ENCODE peak calls at places on chromosome 20, in eight cellular contexts. O, F, D, J, U, S, E and B are unnamed samples. For H3K36me3, the result is how much of the 10 kb centered on the place peaks cover.

GRCh38 chr20:4730782-4731181 is 9.1 kb downstream of the PRND start:
- DNase-seq in O (no peak), S (no peak), U (no peak), F (no peak), D (no peak), J (no peak), E (peak), B (peak)

GRCh38 chr20:10522328-10522727 is 87.2 kb downstream of the SLX4IP start:
- DNase-seq in O (no peak), U (no peak), J (no peak), F (no peak), D (no peak), S (no peak), E (no peak), B (no peak)

GRCh38 chr20:16028923-16029322 is 544.3 kb downstream of the KIF16B start:
- DNase-seq in S (no peak), F (no peak), J (no peak), D (no peak), E (no peak), O (no peak), U (no peak), B (no peak)

GRCh38 chr20:34065260-34065659 is 46.8 kb downstream of the EIF2S2 start:
- DNase-seq in J (no peak), O (no peak), U (no peak), F (no peak), S (no peak), E (peak), D (no peak), B (no peak)

GRCh38 chr20:40029589-40029988 is 659.4 kb downstream of the MAFB start:
- DNase-seq in J (no peak), D (no peak), S (no peak), E (no peak), F (no peak), U (no peak), O (no peak), B (no peak)

GRCh38 chr20:61580958-61581824 is 329.1 kb downstream of the CDH4 start:
- DNase-seq in O (no peak), D (no peak), S (no peak), E (no peak), J (no peak), U (no peak), F (no peak), B (no peak)

GRCh38 chr20:34515484-34516037 is 661 bp upstream of the DYNLRB1 start:
- DNase-seq in D (peak), J (peak), S (peak), U (peak), F (peak), E (peak), O (peak), B (peak)

GRCh38 chr20:22312744-22313346 is 271.5 kb downstream of the FOXA2 start:
- DNase-seq in S (peak), F (no peak), U (no peak), J (no peak), E (peak), D (no peak), O (no peak), B (peak)

GRCh38 chr20:20000223-20000968 is 16.8 kb upstream of the NAA20 start:
- DNase-seq in J (no peak), S (no peak), D (no peak), E (no peak), F (no peak), U (no peak), O (no peak), B (no peak)

DNA sequence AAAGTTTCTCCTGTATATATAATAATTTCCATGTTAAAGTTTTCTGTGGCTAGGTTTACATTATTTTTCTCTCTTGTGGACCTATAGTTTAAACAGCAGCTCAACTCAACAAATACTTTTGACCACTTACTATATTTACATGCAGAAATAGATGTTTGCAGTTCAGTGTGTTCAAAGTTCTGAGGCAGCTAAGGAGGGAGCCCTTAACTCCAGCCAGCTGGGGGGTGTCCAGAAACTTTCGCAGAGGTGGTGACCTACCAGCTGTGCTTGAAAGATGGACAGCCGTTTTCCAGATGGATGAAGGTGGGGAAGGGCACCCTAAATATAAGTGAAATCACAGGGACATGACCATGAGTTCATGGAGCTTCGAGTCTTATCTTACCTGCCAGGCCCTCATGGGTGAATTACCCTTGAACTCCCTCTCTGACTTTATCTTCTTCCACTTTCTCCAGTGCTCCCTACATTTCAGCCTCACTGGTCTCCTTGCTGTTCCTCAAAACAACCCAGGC is 33.4 kb downstream of the DHX35 start:
- DNase-seq in F (no peak), E (no peak), D (no peak), U (no peak), J (no peak), O (no peak), S (no peak), B (no peak)
- H3K36me3 ChIP-seq in F (half or more), E (under half), D (under half), U (under half), J (under half), O (under half), S (half or more), B (half or more)

GRCh38 chr20:32319100-32319499 is 39.0 kb upstream of the ASXL1 start:
- DNase-seq in E (no peak), F (no peak), D (no peak), S (no peak), J (no peak), O (no peak), U (no peak), B (no peak)

GRCh38 chr20:32315885-32316284 is 38.4 kb downstream of the KIF3B start:
- DNase-seq in E (no peak), S (no peak), D (no peak), J (no peak), O (no peak), U (no peak), F (no peak), B (no peak)

GRCh38 chr20:32315399-32315798 is 37.9 kb downstream of the KIF3B start:
- DNase-seq in J (no peak), E (no peak), D (no peak), U (no peak), S (no peak), O (no peak), F (no peak), B (no peak)

GRCh38 chr20:32314768-32315167 is 37.3 kb downstream of the KIF3B start:
- DNase-seq in O (no peak), U (no peak), F (no peak), J (no peak), D (no peak), S (no peak), E (no peak), B (no peak)

GRCh38 chr20:32316667-32317066 is 39.2 kb downstream of the KIF3B start:
- DNase-seq in S (no peak), E (no peak), U (no peak), J (no peak), D (no peak), F (no peak), O (no peak), B (no peak)
- H3K36me3 ChIP-seq in S (half or more), E (under half), U (under half), J (under half), D (under half), F (half or more), O (under half), B (under half)

DNA sequence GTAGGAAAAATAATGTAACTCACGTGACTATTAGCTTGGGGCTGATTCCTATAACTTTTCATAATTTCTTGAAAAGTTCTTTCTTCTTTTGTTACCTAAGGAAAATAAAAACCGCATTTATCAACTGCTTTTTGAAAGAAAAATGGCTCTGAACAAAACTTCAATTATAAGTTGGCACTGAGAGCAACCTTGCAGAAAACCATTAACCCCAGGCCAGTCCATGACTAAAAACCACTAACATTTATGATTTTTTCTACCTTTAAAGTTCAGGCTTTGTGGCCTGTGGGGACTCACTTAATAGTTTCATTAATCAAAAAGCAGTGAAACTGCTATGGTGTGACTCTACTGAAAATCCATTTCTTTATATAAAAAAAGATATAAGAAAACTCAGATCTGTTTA is 69.1 kb upstream of the SAMHD1 start:
- DNase-seq in J (no peak), F (no peak), U (no peak), D (no peak), S (no peak), E (no peak), O (no peak), B (no peak)
- H3K36me3 ChIP-seq in J (under half), F (half or more), U (under half), D (under half), S (half or more), E (under half), O (under half), B (half or more)

GRCh38 chr20:36301359-36302119 is 4.6 kb upstream of the DLGAP4 start:
- DNase-seq in S (no peak), O (no peak), E (no peak), J (no peak), U (no peak), D (no peak), F (no peak), B (no peak)
- H3K36me3 ChIP-seq in S (under half), O (under half), E (under half), J (under half), U (under half), D (under half), F (under half), B (under half)